ENCODE peak calls at places on chromosome 16, in nine cellular contexts. L is MCF 10A, M is C1 segment of cervical spinal cord, T is posterior vena cava, R is esophagus squamous epithelium, Z is HTR-8/SVneo, J is amygdala, C is GM04503, U is GM19239. W is an unnamed sample.

GRCh38 chr16:27972500-27972899 is 91.0 kb downstream of the GSG1L start:
- DNase-seq in C (no peak), L (peak), M (no peak), R (no peak), U (peak), J (no peak), T (peak), Z (peak), W (peak)

GRCh38 chr16:86618431-86619262 is 40.3 kb downstream of the FOXL1 start:
- DNase-seq in J (no peak), M (no peak), C (no peak), U (no peak), Z (no peak), T (no peak), L (no peak), R (no peak), W (no peak)

GRCh38 chr16:85600905-85601639 is 12.1 kb upstream of the GSE1 start:
- DNase-seq in L (no peak), U (no peak), T (no peak), R (no peak), C (no peak), M (no peak), Z (no peak), J (no peak), W (no peak)

GRCh38 chr16:84209989-84210388 is 19.0 kb downstream of the ADAD2 start:
- DNase-seq in T (no peak), R (no peak), U (no peak), Z (no peak), J (no peak), L (no peak), M (no peak), C (no peak), W (no peak)

GRCh38 chr16:25709182-25709581 is 17.4 kb downstream of the HS3ST4 start:
- DNase-seq in J (no peak), T (no peak), R (no peak), U (no peak), M (no peak), L (no peak), Z (no peak), C (no peak), W (no peak)

GRCh38 chr16:27903046-27903655 is 160.4 kb downstream of the GSG1L start:
- DNase-seq in J (no peak), M (no peak), C (no peak), T (peak), R (no peak), L (no peak), U (no peak), Z (no peak), W (no peak)

GRCh38 chr16:75433732-75434413 is 570 bp upstream of the CFDP1 start:
- DNase-seq in U (peak), J (peak), C (peak), Z (peak), L (peak), M (peak), T (peak), R (no peak), W (peak)

GRCh38 chr16:57028086-57028485 is 38.7 kb downstream of the NLRC5 start:
- DNase-seq in L (peak), R (no peak), T (peak), M (no peak), U (no peak), Z (no peak), C (no peak), J (no peak), W (no peak)

GRCh38 chr16:49183911-49184310 is 97.7 kb downstream of the CBLN1 start:
- DNase-seq in J (no peak), T (no peak), M (no peak), U (no peak), R (no peak), L (peak), Z (no peak), C (no peak), W (no peak)

GRCh38 chr16:48014349-48015135 is 141.3 kb downstream of the ABCC12 start:
- DNase-seq in J (no peak), U (no peak), M (no peak), Z (no peak), R (no peak), C (no peak), T (no peak), L (peak), W (no peak)

GRCh38 chr16:67936876-67937605 is 391 bp upstream of the PSMB10 start:
- DNase-seq in R (no peak), L (peak), U (peak), Z (no peak), J (no peak), C (no peak), T (no peak), M (peak), W (no peak)

GRCh38 chr16:68434654-68435210 is 13.6 kb downstream of the SMPD3 start:
- DNase-seq in L (peak), R (no peak), C (no peak), T (no peak), J (no peak), M (no peak), Z (no peak), U (no peak), W (no peak)

GRCh38 chr16:75238132-75238852 is 13.1 kb downstream of the BCAR1 start:
- DNase-seq in Z (no peak), J (peak), U (no peak), R (no peak), L (no peak), M (peak), C (peak), T (peak), W (peak)

GRCh38 chr16:58290861-58291260 is 4.0 kb downstream of the PRSS54 start:
- DNase-seq in T (no peak), Z (no peak), J (no peak), R (no peak), C (no peak), L (no peak), M (no peak), U (no peak), W (no peak)

GRCh38 chr16:2388875-2389433 is 40.3 kb upstream of the CCNF start:
- DNase-seq in L (peak), J (no peak), T (no peak), U (no peak), Z (no peak), R (no peak), C (peak), M (no peak), W (no peak)

GRCh38 chr16:22210285-22210684 is 4.2 kb downstream of the EEF2K start:
- DNase-seq in U (no peak), L (no peak), M (no peak), C (no peak), Z (no peak), J (no peak), T (no peak), R (no peak), W (no peak)

GRCh38 chr16:19666451-19666850 is 51.6 kb downstream of the KNOP1 start:
- DNase-seq in T (no peak), Z (no peak), U (no peak), C (no peak), J (peak), R (no peak), L (no peak), M (peak), W (no peak)

GRCh38 chr16:1275791-1276579 is 20.1 kb downstream of the TPSD1 start:
- DNase-seq in R (no peak), T (no peak), J (no peak), Z (no peak), U (no peak), L (no peak), M (no peak), C (no peak), W (no peak)

GRCh38 chr16:56625943-56626654 is 518 bp downstream of the MT1E start:
- DNase-seq in L (no peak), Z (no peak), J (no peak), M (no peak), C (no peak), R (no peak), U (no peak), T (peak), W (peak)

GRCh38 chr16:7083086-7083485 is 249.6 kb upstream of the RBFOX1 start:
- DNase-seq in U (no peak), Z (no peak), J (no peak), C (no peak), R (no peak), T (no peak), M (no peak), L (no peak), W (no peak)

GRCh38 chr16:24568392-24568791 is 29.0 kb downstream of the RBBP6 start:
- DNase-seq in U (no peak), J (no peak), L (peak), T (no peak), C (no peak), Z (no peak), R (no peak), M (no peak), W (no peak)

GRCh38 chr16:19963306-19963705 is 78.7 kb upstream of the GPRC5B start:
- DNase-seq in L (no peak), M (no peak), Z (no peak), T (peak), J (no peak), R (no peak), C (no peak), U (no peak), W (no peak)

GRCh38 chr16:89827383-89828198 is 684 bp upstream of the SPIRE2 start:
- DNase-seq in T (no peak), L (peak), R (no peak), C (peak), M (no peak), J (peak), Z (peak), U (no peak), W (no peak)

GRCh38 chr16:54587176-54587515 is 300.6 kb upstream of the IRX3 start:
- DNase-seq in M (no peak), U (no peak), Z (no peak), J (no peak), L (no peak), C (no peak), R (no peak), T (no peak), W (no peak)

W was measured in sigmoid colon.